ENCODE peak calls at places on chromosomes 16 and 17, in five cellular contexts. Q, I, L, V and N are unnamed samples.
A peak's percentile ranks its signal among the peaks of the same experiment; 100 is the strongest.

GRCh38 chr17:11309033-11309432 is 68.0 kb downstream of the SHISA6 start:
- DNase-seq in Q (no peak), I (no peak), L (no peak), V (no peak), N (no peak)

GRCh38 chr16:55656695-55657092 is 906 bp downstream of the SLC6A2 start:
- DNase-seq in Q (no peak), I (no peak), L (no peak), V (no peak), N (no peak)

GRCh38 chr16:53052519-53053501 is at the start of gene CHD9NB:
- DNase-seq in Q (peak; percentile 26), I (peak; percentile 73), L (peak; percentile 54), V (no peak), N (peak; percentile 89)

GRCh38 chr17:78391843-78392242 is 13.4 kb downstream of the PGS1 start:
- DNase-seq in Q (no peak), I (peak; percentile 13), L (no peak), V (no peak), N (no peak)

GRCh38 chr16:66538910-66539309 is 11.0 kb downstream of the TK2 start:
- DNase-seq in Q (no peak), I (no peak), L (no peak), V (no peak), N (peak; percentile 38)

GRCh38 chr16:85281181-85281580 is 168.9 kb upstream of the CIBAR2 start:
- DNase-seq in Q (no peak), I (no peak), L (no peak), V (no peak), N (no peak)

GRCh38 chr16:85557976-85558589 is 55.0 kb upstream of the GSE1 start:
- DNase-seq in Q (no peak), I (no peak), L (peak; percentile 58), V (no peak), N (no peak)

GRCh38 chr16:1158456-1159324 is 5.8 kb downstream of the CACNA1H start:
- DNase-seq in Q (peak; percentile 60), I (no peak), L (no peak), V (no peak), N (peak; percentile 40)

GRCh38 chr16:85551319-85551978 is 61.7 kb upstream of the GSE1 start:
- DNase-seq in Q (no peak), I (no peak), L (peak; percentile 45), V (no peak), N (no peak)

GRCh38 chr17:75875940-75876189 is 2.5 kb downstream of the TRIM47 start:
- DNase-seq in Q (peak; percentile 64), I (no peak), L (no peak), V (no peak), N (no peak)

GRCh38 chr16:52446076-52446475 is 100.9 kb downstream of the TOX3 start:
- DNase-seq in Q (no peak), I (no peak), L (no peak), V (no peak), N (peak; percentile 16)

DNA sequence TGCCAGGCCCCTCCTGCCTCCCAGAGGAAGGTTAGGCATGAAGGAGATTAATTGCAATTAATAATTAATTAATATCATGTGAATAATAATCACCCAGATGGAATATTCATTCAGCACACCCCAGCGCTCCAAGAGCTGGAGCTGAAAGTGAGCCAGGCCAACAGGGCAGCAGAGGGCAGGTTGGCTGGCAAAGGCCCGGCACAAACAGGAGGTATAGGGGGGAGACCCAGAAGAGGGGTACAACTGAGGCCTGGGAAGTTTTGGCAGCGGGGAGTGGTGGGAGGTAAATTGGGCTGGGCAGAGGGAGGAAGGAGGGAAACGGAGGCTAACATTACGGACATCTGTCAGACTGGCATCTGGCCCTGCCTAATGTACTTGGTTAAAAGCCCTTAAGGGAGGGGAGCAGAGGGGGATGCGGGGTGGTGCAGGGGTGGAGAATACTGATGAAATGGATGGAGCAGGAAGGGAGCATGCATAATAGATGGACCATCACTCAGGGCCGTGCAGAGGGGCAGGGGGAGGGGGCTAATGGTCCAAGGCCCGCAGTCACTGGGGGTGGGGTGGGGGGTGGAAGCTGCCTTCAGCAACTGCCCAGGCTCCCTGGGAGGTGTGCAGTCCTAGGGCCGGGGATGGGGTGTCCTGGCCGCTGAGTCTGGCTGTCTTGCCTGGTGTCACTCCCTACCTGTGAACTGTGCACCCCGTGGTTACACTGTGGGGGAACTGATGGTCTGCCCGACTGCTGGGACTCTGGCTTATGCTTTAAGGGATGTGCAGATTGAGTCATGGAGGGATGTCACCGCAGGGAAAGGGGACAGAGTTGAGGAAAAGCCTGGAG is 1.9 kb downstream of the ADAM11 start:
- DNase-seq in Q (peak; percentile 79), I (no peak), L (no peak), V (no peak), N (no peak)
- TF ChIP-seq ZBTB33 in Q (no peak), I (no peak), L (no peak), V (no peak), N (no peak)

GRCh38 chr16:4373356-4373908 is 1.8 kb downstream of the VASN start:
- DNase-seq in Q (peak; percentile 77), I (no peak), L (no peak), V (no peak), N (no peak)

GRCh38 chr16:4373909-4374742 is 2.5 kb downstream of the VASN start:
- DNase-seq in Q (no peak), I (no peak), L (peak; percentile 52), V (no peak), N (no peak)

GRCh38 chr16:4371481-4372314 is at the start of gene VASN:
- DNase-seq in Q (peak; percentile 98), I (peak; percentile 40), L (peak; percentile 86), V (no peak), N (peak; percentile 59)

GRCh38 chr16:4372315-4372577 is 598 bp downstream of the VASN start:
- DNase-seq in Q (no peak), I (no peak), L (no peak), V (no peak), N (no peak)

DNA sequence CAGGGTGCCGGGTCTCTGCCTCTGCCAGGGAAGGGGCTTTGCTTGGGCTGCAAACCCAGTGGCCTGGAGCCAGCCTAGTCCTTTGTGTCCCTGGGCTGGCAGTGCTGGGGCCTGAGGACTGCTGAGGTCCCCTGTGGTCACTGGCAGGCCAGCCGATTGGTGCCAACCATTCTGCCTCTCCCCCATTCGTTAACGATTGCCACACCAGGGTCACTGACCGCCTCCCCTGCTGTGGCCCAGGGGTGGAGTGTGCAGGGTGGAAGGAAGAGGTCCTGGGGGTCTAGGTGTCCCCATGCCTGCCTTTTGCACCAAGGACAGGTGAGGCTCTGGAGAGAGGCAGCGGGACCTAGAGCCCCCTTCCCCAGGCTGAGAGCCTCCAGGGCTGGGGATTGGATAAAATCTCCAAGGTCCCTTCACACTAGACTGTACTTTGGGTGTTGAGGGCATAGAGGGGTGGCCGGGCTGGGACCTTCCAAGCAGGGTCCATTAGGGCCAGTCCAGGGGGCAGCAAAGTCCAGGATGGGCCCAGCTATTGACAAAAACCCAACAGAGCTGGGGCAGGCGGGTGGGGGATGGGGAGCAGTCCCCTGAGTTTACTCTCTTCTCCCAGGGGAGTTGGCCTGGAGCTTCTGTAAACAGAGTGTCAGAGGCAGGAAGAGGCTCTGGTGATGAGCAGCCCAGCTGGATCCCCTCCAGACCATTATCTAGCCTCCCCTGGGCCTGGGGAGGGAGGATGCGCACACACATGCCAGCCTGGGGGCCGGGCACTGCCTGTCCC is 1.1 kb downstream of the VASN start:
- DNase-seq in Q (peak; percentile 85), I (no peak), L (peak; percentile 33), V (no peak), N (peak; percentile 86)
- TF ChIP-seq ZBTB33 in Q (no peak), I (no peak), L (no peak), V (no peak), N (no peak)

GRCh38 chr17:50536683-50537646 is 4.4 kb downstream of the EPN3 start:
- DNase-seq in Q (no peak), I (no peak), L (no peak), V (no peak), N (no peak)
- TF ChIP-seq ZBTB33 in Q (no peak), I (no peak), L (peak; percentile 69), V (no peak), N (peak; percentile 28)

GRCh38 chr16:63921737-63922136 is 1200.1 kb downstream of the CDH11 start:
- DNase-seq in Q (no peak), I (no peak), L (no peak), V (no peak), N (no peak)

GRCh38 chr16:63922563-63922962 is 1199.3 kb downstream of the CDH11 start:
- DNase-seq in Q (no peak), I (no peak), L (no peak), V (no peak), N (no peak)

GRCh38 chr16:63928421-63928820 is 1193.4 kb downstream of the CDH11 start:
- DNase-seq in Q (no peak), I (no peak), L (no peak), V (no peak), N (no peak)

DNA sequence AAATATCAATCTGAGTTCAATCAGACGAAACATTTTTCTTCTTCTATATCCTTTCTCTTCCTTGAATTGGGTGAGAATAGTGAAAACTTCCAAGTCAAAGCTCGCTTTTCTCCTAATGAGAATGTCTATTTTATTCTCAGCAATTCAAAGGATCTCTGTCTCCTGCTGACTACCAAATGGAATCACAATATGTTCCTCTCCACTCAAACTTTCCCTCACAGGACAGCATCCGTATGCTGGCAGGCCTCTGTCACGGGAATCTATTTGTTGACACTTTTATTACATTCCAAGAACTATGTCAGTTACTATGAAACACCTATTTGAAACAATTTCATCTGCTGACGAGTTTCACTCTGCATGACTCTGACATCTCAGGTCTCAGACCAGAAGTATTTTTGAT is 1196.6 kb downstream of the CDH11 start:
- DNase-seq in Q (no peak), I (no peak), L (no peak), V (no peak), N (no peak)
- TF ChIP-seq ZBTB33 in Q (no peak), I (no peak), L (no peak), V (no peak), N (no peak)